ENCODE peak calls at places on chromosome 10, in seven cellular contexts. S is GM12878, G is HCT116, H is SK-N-SH, T is HepG2, V is H1, F is K562. K is an unnamed sample.

GRCh38 chr10:59708816-59709471 is 706 bp downstream of the SLC16A9 start:
- DNase-seq in H (peak), T (no peak), F (peak), G (no peak), S (no peak), V (peak), K (peak)

GRCh38 chr10:36671607-36672006 is 453.8 kb upstream of the ANKRD30A start:
- DNase-seq in F (no peak), V (no peak), G (no peak), S (no peak), H (no peak), T (no peak), K (no peak)

GRCh38 chr10:103696411-103697145 is 158.8 kb downstream of the SH3PXD2A start:
- DNase-seq in F (peak), T (no peak), G (peak), V (peak), S (no peak), H (peak), K (no peak)

GRCh38 chr10:42783181-42783549 is 570 bp downstream of the BMS1 start:
- DNase-seq in T (peak), S (no peak), G (no peak), F (no peak), V (no peak), H (no peak), K (peak)

GRCh38 chr10:34528320-34528719 is 286.8 kb downstream of the PARD3 start:
- DNase-seq in T (peak), F (no peak), H (no peak), G (peak), S (no peak), V (no peak), K (peak)

GRCh38 chr10:97542169-97543024 is 30.2 kb upstream of the ANKRD2 start:
- DNase-seq in S (no peak), V (no peak), F (peak), G (peak), H (no peak), T (peak), K (peak)

GRCh38 chr10:121481222-121481621 is 117.0 kb downstream of the FGFR2 start:
- DNase-seq in T (no peak), V (no peak), G (no peak), H (no peak), S (no peak), F (no peak), K (no peak)

GRCh38 chr10:75418712-75419111 is 12.7 kb upstream of the LRMDA start:
- DNase-seq in H (no peak), V (no peak), F (no peak), S (no peak), T (no peak), G (no peak), K (no peak)

GRCh38 chr10:72321248-72322029 is 33.3 kb downstream of the DNAJB12 start:
- DNase-seq in H (no peak), V (no peak), G (no peak), F (peak), T (no peak), S (no peak), K (no peak)

GRCh38 chr10:35257057-35257983 is 79.0 kb upstream of the CCNY start:
- DNase-seq in H (no peak), F (no peak), S (no peak), V (no peak), G (no peak), T (no peak), K (no peak)

GRCh38 chr10:102641398-102641797 is 2.9 kb upstream of the TRIM8 start:
- DNase-seq in T (peak), G (no peak), H (no peak), S (no peak), F (no peak), V (no peak), K (no peak)

GRCh38 chr10:97412891-97413304 is 11.8 kb upstream of the RRP12 start:
- DNase-seq in V (no peak), F (no peak), S (no peak), G (peak), H (no peak), T (peak), K (no peak)

GRCh38 chr10:101444058-101444457 is 90.1 kb downstream of the BTRC start:
- DNase-seq in F (no peak), H (no peak), G (no peak), S (no peak), T (peak), V (no peak), K (peak)

DNA sequence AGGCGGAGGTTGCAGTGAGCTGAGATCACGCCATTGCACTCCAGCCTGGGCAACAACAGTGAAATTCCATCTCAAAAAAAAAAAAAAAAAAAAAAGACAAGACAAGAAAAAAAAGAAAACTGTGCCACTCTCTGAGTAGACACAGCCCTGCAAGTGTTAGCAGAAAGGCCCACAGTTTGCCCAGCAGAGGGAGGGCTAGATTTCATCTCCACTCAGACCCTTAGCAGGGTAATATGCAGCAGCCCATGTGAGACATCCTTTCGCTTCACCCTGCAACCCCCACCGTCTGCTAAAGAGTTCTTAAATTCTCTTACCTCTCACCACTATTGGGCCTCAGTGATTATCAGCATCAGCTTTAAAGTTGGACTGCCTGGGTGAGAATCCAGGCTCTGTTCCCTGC is 38.2 kb downstream of the CTNNA3 start:
- DNase-seq in V (peak), H (no peak), F (no peak), S (no peak), T (no peak), G (no peak), K (no peak)
- TF ChIP-seq JUND in V (no peak), H (no peak), F (no peak), S (no peak), T (no peak), G (no peak), K (no peak)

GRCh38 chr10:27568196-27569175 is 64.4 kb downstream of the RAB18 start:
- DNase-seq in H (no peak), F (no peak), T (no peak), G (no peak), S (no peak), V (no peak), K (no peak)
- TF ChIP-seq JUND in H (no peak), F (no peak), T (no peak), G (no peak), S (no peak), V (no peak), K (no peak)

DNA sequence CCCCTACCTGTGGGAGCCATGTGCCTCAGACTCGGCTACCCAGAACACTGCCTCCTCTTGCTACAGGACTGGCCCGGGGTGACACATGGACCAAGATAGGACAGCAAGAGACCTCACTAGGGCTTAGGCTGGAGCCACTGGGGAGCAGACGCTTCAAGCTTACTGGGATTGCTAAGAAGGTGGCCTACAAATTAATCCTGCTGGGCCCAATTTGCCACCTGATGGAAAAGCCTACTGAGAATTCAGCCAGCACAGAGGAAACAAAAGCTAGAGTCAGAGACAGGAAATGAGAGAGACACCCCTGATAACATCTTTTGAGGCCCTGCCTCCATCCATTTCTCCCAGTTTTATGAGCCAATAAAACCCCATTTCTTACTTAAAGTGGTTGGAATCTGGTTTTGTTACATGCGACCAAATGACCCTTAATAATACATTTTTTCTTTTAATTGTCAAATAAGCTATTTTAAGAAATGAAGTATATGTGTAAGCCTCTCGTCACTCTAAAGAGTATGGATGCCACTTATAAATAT is 282.1 kb downstream of the CXCL12 start:
- DNase-seq in F (no peak), H (no peak), T (no peak), S (no peak), G (no peak), V (no peak), K (no peak)
- TF ChIP-seq JUND in F (no peak), H (no peak), T (no peak), S (no peak), G (no peak), V (no peak), K (no peak)

DNA sequence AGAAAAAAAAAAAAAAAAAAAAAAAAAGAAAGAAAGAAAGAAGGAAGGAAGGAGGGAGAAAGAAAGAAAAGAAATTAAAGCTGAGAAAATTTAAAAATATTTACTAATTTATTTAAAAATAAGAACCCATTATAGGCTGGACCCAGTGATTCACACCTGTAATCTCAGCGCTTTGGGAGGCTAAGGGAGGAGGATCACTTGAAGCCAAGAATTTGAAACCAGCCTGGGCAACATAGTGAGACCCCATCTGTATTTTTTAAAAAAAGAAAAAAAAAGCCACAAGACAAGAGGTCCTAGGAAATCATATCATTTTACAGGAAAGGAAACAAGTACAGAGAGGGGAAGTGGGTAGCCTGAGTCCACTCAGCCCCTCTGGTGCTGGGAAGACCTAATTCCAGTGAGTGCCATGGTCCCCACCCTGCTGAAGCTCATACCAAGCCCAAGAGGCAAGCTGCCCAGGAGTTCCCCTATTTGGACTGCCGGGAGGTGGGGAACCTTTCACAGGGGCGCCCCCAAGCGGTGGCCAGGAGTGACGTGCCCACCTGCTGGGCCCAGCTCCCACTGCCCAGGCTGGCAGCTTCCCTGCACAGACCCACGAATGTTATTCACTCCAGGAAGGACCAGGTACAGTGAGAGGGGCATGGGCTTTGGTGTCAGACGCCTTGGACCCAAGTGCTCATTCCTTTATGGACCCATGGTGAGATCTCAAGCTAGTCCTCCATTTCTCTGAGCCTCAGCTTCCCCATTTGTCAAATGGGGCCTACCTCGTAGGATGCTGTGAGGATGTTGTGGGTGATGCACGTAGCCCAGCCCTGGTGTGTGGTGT is 133.6 kb downstream of the ZMIZ1 start:
- DNase-seq in G (no peak), F (peak), S (no peak), V (peak), T (peak), H (peak), K (peak)
- TF ChIP-seq JUND in G (no peak), F (no peak), S (no peak), V (no peak), T (no peak), H (no peak), K (no peak)